ENCODE peak calls at places on chromosome 19, in six cellular contexts. W, X, F, N, B and J are unnamed samples.

GRCh38 chr19:14300281-14300680 is 81.0 kb upstream of the ADGRE5 start:
- DNase-seq in B (no peak), X (peak; percentile 10), N (peak; percentile 16), W (no peak), F (no peak), J (no peak)

GRCh38 chr19:50794074-50794777 is 4.0 kb downstream of the ACP4 start:
- DNase-seq in X (peak; percentile 38), B (no peak), F (peak; percentile 45), N (peak; percentile 71), W (no peak), J (no peak)

GRCh38 chr19:10083911-10084310 is 2.2 kb upstream of the SHFL start:
- DNase-seq in N (no peak), F (no peak), B (no peak), X (no peak), W (no peak), J (no peak)

GRCh38 chr19:29841209-29841558 is 29.4 kb downstream of the CCNE1 start:
- DNase-seq in F (no peak), W (no peak), X (no peak), N (no peak), B (no peak), J (no peak)

GRCh38 chr19:49676136-49676689 is 858 bp upstream of the PRMT1 start:
- DNase-seq in X (peak; percentile 90), W (no peak), N (no peak), F (peak; percentile 91), B (no peak), J (peak; percentile 90)

GRCh38 chr19:4089400-4089908 is 22.8 kb upstream of the ZBTB7A start:
- DNase-seq in F (no peak), N (no peak), X (peak; percentile 39), W (peak; percentile 52), B (no peak), J (peak; percentile 91)

GRCh38 chr19:16001481-16002312 is 52.9 kb downstream of the OR10H4 start:
- DNase-seq in X (peak; percentile 21), N (peak; percentile 10), F (peak; percentile 53), W (no peak), B (no peak), J (no peak)

GRCh38 chr19:53898680-53899341 is 10.3 kb upstream of the CACNG7 start:
- DNase-seq in W (no peak), F (no peak), X (no peak), N (no peak), B (no peak), J (no peak)

GRCh38 chr19:29401712-29402421 is 123.9 kb upstream of the VSTM2B start:
- DNase-seq in X (no peak), B (no peak), W (no peak), N (no peak), F (no peak), J (no peak)

GRCh38 chr19:51200071-51200470 is 24.8 kb upstream of the CD33 start:
- DNase-seq in N (no peak), B (no peak), X (no peak), W (no peak), F (no peak), J (no peak)

GRCh38 chr19:42683917-42684513 is 56.3 kb downstream of the PSG3 start:
- DNase-seq in B (no peak), X (no peak), W (no peak), N (peak; percentile 51), F (no peak), J (no peak)

GRCh38 chr19:29887498-29887897 is 54.5 kb upstream of the URI1 start:
- DNase-seq in F (no peak), N (no peak), W (no peak), B (no peak), X (no peak), J (peak; percentile 81)

GRCh38 chr19:19539738-19540703 is 2.0 kb downstream of the CILP2 start:
- DNase-seq in X (peak; percentile 72), N (no peak), F (peak; percentile 38), W (peak; percentile 69), B (no peak), J (peak; percentile 92)

GRCh38 chr19:14505488-14506239 is 9.7 kb upstream of the GIPC1 start:
- DNase-seq in B (no peak), F (peak; percentile 49), W (peak; percentile 63), X (peak; percentile 79), N (peak; percentile 89), J (peak; percentile 92)

GRCh38 chr19:30666301-30666803 is 294.2 kb downstream of the ZNF536 start:
- DNase-seq in W (peak; percentile 26), X (peak; percentile 46), F (peak; percentile 67), N (peak; percentile 51), B (no peak), J (peak; percentile 74)

GRCh38 chr19:16375157-16375935 is 50.7 kb downstream of the KLF2 start:
- DNase-seq in W (no peak), F (no peak), X (no peak), B (no peak), N (no peak), J (peak; percentile 65)

GRCh38 chr19:35937345-35938281 is 1.4 kb downstream of the LRFN3 start:
- DNase-seq in B (no peak), X (no peak), N (no peak), W (no peak), F (no peak), J (no peak)

GRCh38 chr19:17137417-17137816 is 61.8 kb downstream of the MYO9B start:
- DNase-seq in B (no peak), W (no peak), N (no peak), X (peak; percentile 23), F (no peak), J (no peak)

GRCh38 chr19:14487370-14488125 is 8.4 kb downstream of the GIPC1 start:
- DNase-seq in N (no peak), X (no peak), F (no peak), W (no peak), B (no peak), J (no peak)

GRCh38 chr19:33440682-33441081 is 67.2 kb downstream of the CEBPG start:
- DNase-seq in X (no peak), F (no peak), N (no peak), W (no peak), B (no peak), J (peak; percentile 45)

GRCh38 chr19:29121684-29122083 is 91.3 kb downstream of the UQCRFS1 start:
- DNase-seq in B (no peak), F (no peak), N (no peak), W (no peak), X (no peak), J (no peak)

GRCh38 chr19:43570174-43570791 is 5.0 kb downstream of the XRCC1 start:
- DNase-seq in N (no peak), B (no peak), X (no peak), F (no peak), W (no peak), J (no peak)

GRCh38 chr19:628168-628567 is 5.2 kb downstream of the POLRMT start:
- DNase-seq in X (no peak), F (no peak), B (no peak), N (no peak), W (no peak), J (no peak)

GRCh38 chr19:18859676-18860301 is 28.0 kb downstream of the UPF1 start:
- DNase-seq in F (no peak), B (no peak), N (no peak), X (no peak), W (no peak), J (peak; percentile 54)

DNA sequence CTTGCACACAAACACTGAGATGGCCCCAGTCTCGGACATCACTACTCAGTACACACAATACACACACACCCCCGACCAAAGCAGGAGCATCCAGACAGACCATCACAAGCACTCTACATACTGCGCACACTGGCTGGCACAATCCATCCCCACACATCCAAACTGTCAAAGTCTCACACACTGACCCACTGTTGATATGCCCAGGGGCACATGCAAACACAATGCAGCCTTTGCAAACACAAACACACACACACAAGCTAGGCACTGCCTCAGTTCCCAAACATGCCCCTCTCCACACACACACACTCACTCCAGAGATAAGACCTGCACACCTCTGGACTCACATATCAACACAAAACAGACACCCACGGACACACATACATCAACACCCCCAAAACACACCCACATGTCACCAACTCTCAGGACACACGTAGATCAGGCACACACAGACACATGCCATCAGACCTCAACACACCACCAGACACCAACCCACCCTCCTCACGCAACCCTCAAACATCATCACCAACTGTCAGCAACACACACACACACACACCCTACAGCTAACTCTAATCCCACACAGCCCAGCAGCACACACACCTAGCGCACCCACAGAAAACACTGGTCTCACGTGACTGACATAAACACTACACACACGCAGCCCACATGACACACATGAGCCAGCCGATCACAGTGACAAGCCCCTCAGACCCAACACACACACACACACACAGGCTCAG is 1.9 kb downstream of the BBC3 start:
- DNase-seq in F (no peak), N (no peak), B (no peak), W (peak; percentile 34), X (peak; percentile 29), J (no peak)
- H3K4me1 ChIP-seq in F (peaks cover 61% of the 10 kb centered on the region), N (peaks cover 41% of the 10 kb centered on the region), B (peaks cover 61% of the 10 kb centered on the region), W (peaks cover 51% of the 10 kb centered on the region), X (peaks cover 43% of the 10 kb centered on the region), J (peaks cover 66% of the 10 kb centered on the region)

GRCh38 chr19:40236366-40236765 is 9.9 kb upstream of the CCNP start:
- DNase-seq in W (no peak), N (no peak), F (no peak), X (no peak), B (no peak), J (no peak)
- H3K4me3 ChIP-seq in W (no peak overlapping the region), N (no peak overlapping the region), F (no peak overlapping the region), X (no peak overlapping the region), B (no peak overlapping the region), J (no peak overlapping the region)

DNA sequence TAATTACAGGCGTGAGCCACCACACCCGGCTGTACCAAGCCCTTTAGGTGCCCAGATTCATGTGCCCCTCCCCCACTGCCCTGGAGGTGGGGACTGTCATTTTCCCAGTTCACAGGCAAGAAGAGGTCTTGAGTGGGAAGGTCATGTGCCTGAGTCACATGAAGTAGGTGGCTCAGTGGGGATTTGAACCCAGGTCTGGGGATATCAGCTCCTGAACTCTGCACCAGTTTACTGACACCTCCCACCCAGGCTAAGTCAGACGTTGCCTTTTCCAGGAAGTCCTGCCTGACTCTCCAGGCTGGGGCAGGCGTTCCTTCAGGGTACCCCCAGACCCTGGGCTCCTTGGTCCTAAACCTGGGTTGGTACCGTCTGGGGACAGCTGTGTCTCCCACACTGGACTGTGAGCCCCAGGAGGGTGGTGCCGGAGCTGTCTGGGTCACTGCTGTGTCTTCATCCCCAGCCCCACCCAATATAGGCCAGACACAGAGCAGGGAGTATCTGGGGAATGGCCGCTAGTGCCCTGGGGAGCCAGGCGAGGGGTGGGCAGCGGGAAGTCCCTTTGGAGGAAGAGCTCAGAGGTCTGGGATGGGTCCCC is 8.6 kb downstream of the VASP start:
- DNase-seq in X (peak; percentile 77), B (no peak), F (no peak), W (no peak), N (no peak), J (no peak)
- H3K4me1 ChIP-seq in X (peaks cover 84% of the 10 kb centered on the region), B (peaks cover 50% of the 10 kb centered on the region), F (peaks cover 26% of the 10 kb centered on the region), W (peaks cover 41% of the 10 kb centered on the region), N (peaks cover 18% of the 10 kb centered on the region), J (peaks cover 86% of the 10 kb centered on the region)

GRCh38 chr19:34793562-34793961 is 20.5 kb upstream of the ZNF599 start:
- DNase-seq in F (no peak), W (no peak), N (no peak), B (no peak), X (no peak), J (no peak)

DNA sequence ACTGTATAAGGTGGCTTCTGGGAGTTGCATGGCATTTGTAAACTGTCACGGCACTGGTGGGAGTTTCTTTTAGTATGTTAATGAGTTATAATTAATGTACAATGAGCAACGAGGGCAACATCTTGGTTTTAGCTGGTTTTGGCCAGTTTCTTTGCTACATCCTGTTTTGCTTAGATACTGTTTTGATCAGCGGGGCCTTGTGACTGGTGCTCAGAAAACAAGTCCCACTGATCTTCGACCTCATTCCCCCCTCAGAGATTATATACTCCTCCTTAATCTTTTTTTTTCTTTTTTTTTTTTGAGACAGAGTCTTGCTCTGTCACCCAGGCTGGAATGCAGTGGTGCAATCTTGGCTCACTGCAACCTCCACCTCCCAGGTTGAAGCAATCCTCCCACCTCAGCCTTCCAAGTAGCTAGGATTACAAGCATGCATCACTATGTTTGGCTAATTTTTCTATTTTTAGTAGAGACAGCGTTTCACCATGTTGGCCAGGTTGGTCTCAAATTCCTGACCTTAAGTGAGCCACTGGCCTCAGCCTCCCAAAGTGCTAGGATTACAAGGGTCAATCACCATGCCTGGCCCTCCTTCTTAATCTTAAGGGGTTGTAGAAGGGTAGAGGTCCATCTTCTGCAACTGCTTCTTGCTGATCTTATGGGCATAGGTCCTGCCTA is 21.4 kb upstream of the ZNF599 start:
- DNase-seq in F (no peak), B (no peak), X (no peak), N (no peak), W (no peak), J (no peak)
- H3K4me3 ChIP-seq in F (no peak overlapping the region), B (no peak overlapping the region), X (no peak overlapping the region), N (no peak overlapping the region), W (no peak overlapping the region), J (no peak overlapping the region)